ENCODE peak calls at places on chromosomes 4 and X, in four cellular contexts. K is neural crest cell; Q is fibroblast of pulmonary artery; N is stimulated activated CD8-positive, alpha-beta memory T cell treated with anti-CD3 and anti-CD28 coated beads, Interleukin-15, amount 100 ng/mL, for 48 hours. L is an unnamed sample.

GRCh38 chr4:2673157-2673556 is 83.0 kb downstream of the TNIP2 start:
- DNase-seq in N (no peak), K (no peak), Q (peak; percentile 21), L (peak; percentile 8)

GRCh38 chrX:47513697-47514085 is 30.7 kb upstream of the ZNF41 start:
- DNase-seq in N (no peak), Q (no peak), K (no peak), L (no peak)

GRCh38 chr4:111027526-111027925 is 404.6 kb upstream of the PITX2 start:
- DNase-seq in Q (peak; percentile 0), N (no peak), K (no peak), L (no peak)

GRCh38 chrX:107272431-107272921 is 66.1 kb downstream of the DNAAF6 start:
- DNase-seq in K (no peak), Q (no peak), N (peak; percentile 2), L (no peak)

GRCh38 chrX:69153060-69153730 is 12.1 kb downstream of the PJA1 start:
- DNase-seq in N (no peak), Q (peak; percentile 52), K (peak; percentile 55), L (peak; percentile 34)

GRCh38 chr4:174156239-174156826 is 127.1 kb downstream of the FBXO8 start:
- DNase-seq in N (no peak), K (no peak), Q (peak; percentile 81), L (peak; percentile 23)

GRCh38 chr4:66555301-66555700 is 885.0 kb upstream of the EPHA5 start:
- DNase-seq in K (no peak), N (no peak), Q (peak; percentile 84), L (no peak)

GRCh38 chrX:107715331-107716044 is 60.1 kb downstream of the TSC22D3 start:
- DNase-seq in N (no peak), Q (peak; percentile 37), K (no peak), L (no peak)

GRCh38 chr4:7156273-7157139 is 35.8 kb upstream of the SORCS2 start:
- DNase-seq in Q (peak; percentile 50), N (no peak), K (peak; percentile 28), L (no peak)

L was measured in HepG2.